ENCODE peak calls at places on chromosomes 12 and 14, in ten cellular contexts. One of them, this sample, is unnamed.

GRCh38 chr12:124370384-124370783 is 75.5 kb downstream of the RFLNA start:
- DNase-seq in HCT116: no peak
- DNase-seq in astrocyte: no peak
- DNase-seq in foreskin fibroblast: no peak
- DNase-seq in GM12878: no peak
- DNase-seq in psoas muscle: no peak
- DNase-seq in mammary epithelial cell: no peak
- DNase-seq in A549: no peak
- DNase-seq in dorsolateral prefrontal cortex: no peak
- DNase-seq in HL-60: no peak
- DNase-seq in this sample: no peak

GRCh38 chr12:24244801-24245200 is 295.3 kb upstream of the SOX5 start:
- DNase-seq in foreskin fibroblast: no peak
- DNase-seq in HCT116: no peak
- DNase-seq in dorsolateral prefrontal cortex: no peak
- DNase-seq in A549: no peak
- DNase-seq in astrocyte: no peak
- DNase-seq in GM12878: no peak
- DNase-seq in psoas muscle: no peak
- DNase-seq in HL-60: no peak
- DNase-seq in mammary epithelial cell: peak
- DNase-seq in this sample: no peak

GRCh38 chr12:98699568-98699967 is 54.5 kb downstream of the APAF1 start:
- DNase-seq in mammary epithelial cell: no peak
- DNase-seq in HL-60: peak
- DNase-seq in A549: no peak
- DNase-seq in psoas muscle: no peak
- DNase-seq in astrocyte: peak
- DNase-seq in GM12878: no peak
- DNase-seq in foreskin fibroblast: no peak
- DNase-seq in HCT116: no peak
- DNase-seq in dorsolateral prefrontal cortex: no peak
- DNase-seq in this sample: no peak

GRCh38 chr12:69513297-69513696 is 43.1 kb downstream of the FRS2 start:
- DNase-seq in psoas muscle: no peak
- DNase-seq in dorsolateral prefrontal cortex: no peak
- DNase-seq in astrocyte: peak
- DNase-seq in HL-60: no peak
- DNase-seq in A549: no peak
- DNase-seq in mammary epithelial cell: no peak
- DNase-seq in foreskin fibroblast: no peak
- DNase-seq in GM12878: no peak
- DNase-seq in HCT116: no peak
- DNase-seq in this sample: no peak

GRCh38 chr14:28879571-28879970 is 113.0 kb downstream of the FOXG1 start:
- DNase-seq in mammary epithelial cell: no peak
- DNase-seq in astrocyte: no peak
- DNase-seq in A549: no peak
- DNase-seq in psoas muscle: no peak
- DNase-seq in HL-60: no peak
- DNase-seq in foreskin fibroblast: no peak
- DNase-seq in HCT116: no peak
- DNase-seq in GM12878: no peak
- DNase-seq in dorsolateral prefrontal cortex: no peak
- DNase-seq in this sample: no peak

GRCh38 chr12:96028538-96028937 is 6.8 kb downstream of the LTA4H start:
- DNase-seq in mammary epithelial cell: no peak
- DNase-seq in psoas muscle: no peak
- DNase-seq in astrocyte: no peak
- DNase-seq in A549: no peak
- DNase-seq in HCT116: no peak
- DNase-seq in foreskin fibroblast: no peak
- DNase-seq in GM12878: no peak
- DNase-seq in HL-60: no peak
- DNase-seq in dorsolateral prefrontal cortex: no peak
- DNase-seq in this sample: no peak

GRCh38 chr12:105451211-105451610 is 120.7 kb downstream of the C12orf75 start:
- DNase-seq in psoas muscle: no peak
- DNase-seq in mammary epithelial cell: no peak
- DNase-seq in A549: no peak
- DNase-seq in foreskin fibroblast: peak
- DNase-seq in astrocyte: peak
- DNase-seq in GM12878: no peak
- DNase-seq in HCT116: no peak
- DNase-seq in HL-60: no peak
- DNase-seq in dorsolateral prefrontal cortex: no peak
- DNase-seq in this sample: no peak

GRCh38 chr14:93269341-93270068 is 62.4 kb downstream of the UBR7 start:
- DNase-seq in A549: peak
- DNase-seq in astrocyte: peak
- DNase-seq in psoas muscle: no peak
- DNase-seq in HCT116: no peak
- DNase-seq in foreskin fibroblast: peak
- DNase-seq in dorsolateral prefrontal cortex: no peak
- DNase-seq in mammary epithelial cell: peak
- DNase-seq in GM12878: no peak
- DNase-seq in HL-60: no peak
- DNase-seq in this sample: peak

DNA sequence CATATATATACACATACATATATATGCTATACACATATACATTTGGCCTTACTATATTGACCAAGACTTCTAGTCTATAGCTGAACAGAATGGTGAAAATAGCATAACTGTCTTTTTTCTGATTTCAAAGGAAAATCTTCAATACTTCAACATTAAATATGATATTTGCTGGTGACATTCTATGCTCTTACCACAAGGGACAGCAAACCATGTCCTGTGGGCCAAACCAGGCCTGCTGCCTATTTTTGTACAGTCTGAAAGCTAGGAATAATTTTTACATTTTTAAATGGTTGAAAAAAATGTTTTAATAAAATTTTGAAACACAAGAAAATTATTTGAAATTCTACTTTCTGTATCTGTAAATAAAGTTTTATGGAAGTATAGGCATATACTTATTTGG is 63.6 kb downstream of the EML5 start:
- DNase-seq in A549: peak
- DNase-seq in foreskin fibroblast: no peak
- DNase-seq in GM12878: no peak
- DNase-seq in HCT116: no peak
- DNase-seq in psoas muscle: no peak
- DNase-seq in HL-60: no peak
- DNase-seq in astrocyte: no peak
- DNase-seq in dorsolateral prefrontal cortex: no peak
- DNase-seq in mammary epithelial cell: no peak
- DNase-seq in this sample: no peak
- TF ChIP-seq CTCF in A549: no peak
- TF ChIP-seq CTCF in foreskin fibroblast: peak
- TF ChIP-seq CTCF in GM12878: no peak
- TF ChIP-seq CTCF in HCT116: no peak
- TF ChIP-seq CTCF in psoas muscle: no peak
- TF ChIP-seq CTCF in HL-60: no peak
- TF ChIP-seq CTCF in astrocyte: peak
- TF ChIP-seq CTCF in dorsolateral prefrontal cortex: no peak
- TF ChIP-seq CTCF in mammary epithelial cell: peak
- TF ChIP-seq CTCF in this sample: peak

DNA sequence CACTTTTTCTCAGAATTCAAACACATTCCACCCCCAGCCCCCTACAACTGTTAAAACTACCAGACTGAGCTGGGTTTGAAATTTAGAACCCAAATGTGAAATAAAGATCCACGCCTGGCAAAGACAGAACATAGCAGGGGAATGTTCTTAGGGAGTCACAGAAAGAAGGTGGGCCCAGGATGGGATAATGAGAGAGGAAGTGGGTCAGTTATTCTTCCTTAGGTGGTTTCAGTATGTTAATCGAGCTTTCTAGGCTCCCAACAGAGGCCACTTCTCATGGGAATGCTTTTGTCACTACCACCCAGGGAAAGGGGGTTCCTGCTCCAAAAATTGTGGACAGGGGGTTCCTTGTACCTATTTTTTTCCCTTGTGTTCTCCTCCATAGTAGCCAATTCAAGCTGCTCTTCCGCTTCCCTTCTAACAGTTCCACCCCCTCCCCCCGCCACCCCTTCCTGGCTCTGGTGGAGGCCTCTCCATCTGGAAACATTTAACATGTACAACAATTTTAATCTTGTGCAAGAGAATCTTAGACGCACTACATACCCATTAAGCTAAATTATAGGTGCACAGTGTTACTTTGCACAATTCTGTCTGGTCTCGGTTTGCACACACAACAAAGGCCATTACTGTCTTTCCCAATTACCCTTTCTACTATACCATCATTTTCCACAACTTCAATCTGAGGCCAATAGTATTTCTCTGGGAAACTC is 218.1 kb downstream of the MON2 start:
- DNase-seq in A549: no peak
- DNase-seq in foreskin fibroblast: peak
- DNase-seq in astrocyte: no peak
- DNase-seq in mammary epithelial cell: no peak
- DNase-seq in psoas muscle: peak
- DNase-seq in HCT116: no peak
- DNase-seq in HL-60: no peak
- DNase-seq in dorsolateral prefrontal cortex: no peak
- DNase-seq in GM12878: no peak
- DNase-seq in this sample: no peak
- H3K4me3 ChIP-seq in A549: no peak
- H3K4me3 ChIP-seq in foreskin fibroblast: no peak
- H3K4me3 ChIP-seq in astrocyte: no peak
- H3K4me3 ChIP-seq in mammary epithelial cell: no peak
- H3K4me3 ChIP-seq in psoas muscle: no peak
- H3K4me3 ChIP-seq in HCT116: no peak
- H3K4me3 ChIP-seq in HL-60: no peak
- H3K4me3 ChIP-seq in dorsolateral prefrontal cortex: no peak
- H3K4me3 ChIP-seq in GM12878: no peak
- H3K4me3 ChIP-seq in this sample: no peak

GRCh38 chr14:45531022-45531421 is 278.0 kb upstream of the MIS18BP1 start:
- DNase-seq in HCT116: no peak
- DNase-seq in foreskin fibroblast: no peak
- DNase-seq in GM12878: no peak
- DNase-seq in psoas muscle: no peak
- DNase-seq in dorsolateral prefrontal cortex: no peak
- DNase-seq in astrocyte: no peak
- DNase-seq in HL-60: no peak
- DNase-seq in mammary epithelial cell: peak
- DNase-seq in A549: no peak
- DNase-seq in this sample: no peak

DNA sequence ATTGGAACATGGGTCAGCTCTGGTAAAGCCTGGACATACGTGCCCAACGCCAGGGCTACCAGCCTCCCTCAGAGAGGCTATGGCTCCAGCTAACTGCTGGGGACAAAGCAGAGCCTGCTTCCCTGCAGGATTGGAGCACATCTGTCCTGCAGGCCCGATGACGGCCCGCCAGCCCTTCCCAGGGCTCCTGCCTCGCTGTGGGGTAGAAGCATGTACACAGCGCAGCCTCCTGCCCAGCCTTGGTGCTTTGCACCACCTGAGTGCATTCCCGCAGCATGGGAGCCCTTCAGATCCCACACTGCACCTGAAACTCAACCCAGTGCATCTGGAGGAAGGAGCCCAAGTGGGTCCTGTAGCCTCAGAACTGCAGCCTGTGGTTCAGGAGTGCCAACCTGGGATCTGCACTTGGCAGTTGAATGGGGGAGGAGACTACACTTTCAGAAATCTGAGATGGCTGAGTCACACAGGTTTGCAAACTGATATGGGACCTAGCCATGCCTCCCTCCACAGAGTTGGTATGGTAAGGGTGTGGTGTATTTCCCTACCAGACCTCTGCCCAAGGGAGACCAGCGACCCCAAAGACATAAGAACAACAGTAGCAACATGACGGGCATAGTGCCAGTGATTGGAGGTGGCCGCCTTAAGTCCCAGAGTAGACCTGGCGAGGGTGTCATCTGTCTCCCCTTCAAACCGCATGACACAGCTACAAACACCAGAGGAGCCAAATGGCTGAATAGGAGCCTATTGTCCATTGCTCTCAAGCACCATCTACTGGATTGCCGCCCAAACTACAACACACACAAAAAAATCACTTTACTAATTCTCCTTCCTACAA is 273.9 kb upstream of the MIS18BP1 start:
- DNase-seq in HCT116: peak
- DNase-seq in HL-60: peak
- DNase-seq in A549: peak
- DNase-seq in foreskin fibroblast: no peak
- DNase-seq in GM12878: peak
- DNase-seq in psoas muscle: peak
- DNase-seq in dorsolateral prefrontal cortex: no peak
- DNase-seq in mammary epithelial cell: peak
- DNase-seq in astrocyte: no peak
- DNase-seq in this sample: peak
- TF ChIP-seq CTCF in HCT116: peak
- TF ChIP-seq CTCF in HL-60: peak
- TF ChIP-seq CTCF in A549: peak
- TF ChIP-seq CTCF in foreskin fibroblast: peak
- TF ChIP-seq CTCF in GM12878: peak
- TF ChIP-seq CTCF in psoas muscle: peak
- TF ChIP-seq CTCF in dorsolateral prefrontal cortex: no peak
- TF ChIP-seq CTCF in mammary epithelial cell: peak
- TF ChIP-seq CTCF in astrocyte: peak
- TF ChIP-seq CTCF in this sample: peak

GRCh38 chr12:66714709-66715108 is 35.8 kb upstream of the GRIP1 start:
- DNase-seq in astrocyte: no peak
- DNase-seq in dorsolateral prefrontal cortex: no peak
- DNase-seq in A549: no peak
- DNase-seq in GM12878: no peak
- DNase-seq in mammary epithelial cell: no peak
- DNase-seq in HCT116: no peak
- DNase-seq in foreskin fibroblast: no peak
- DNase-seq in psoas muscle: no peak
- DNase-seq in HL-60: no peak
- DNase-seq in this sample: no peak

GRCh38 chr12:66709893-66710292 is 31.0 kb upstream of the GRIP1 start:
- DNase-seq in astrocyte: no peak
- DNase-seq in psoas muscle: no peak
- DNase-seq in HL-60: no peak
- DNase-seq in HCT116: no peak
- DNase-seq in dorsolateral prefrontal cortex: no peak
- DNase-seq in A549: no peak
- DNase-seq in GM12878: no peak
- DNase-seq in mammary epithelial cell: no peak
- DNase-seq in foreskin fibroblast: no peak
- DNase-seq in this sample: no peak

GRCh38 chr12:66716522-66716921 is 37.6 kb upstream of the GRIP1 start:
- DNase-seq in dorsolateral prefrontal cortex: no peak
- DNase-seq in HCT116: no peak
- DNase-seq in foreskin fibroblast: no peak
- DNase-seq in mammary epithelial cell: no peak
- DNase-seq in GM12878: no peak
- DNase-seq in astrocyte: no peak
- DNase-seq in A549: no peak
- DNase-seq in psoas muscle: no peak
- DNase-seq in HL-60: no peak
- DNase-seq in this sample: no peak

GRCh38 chr12:66717049-66717448 is 38.2 kb upstream of the GRIP1 start:
- DNase-seq in GM12878: no peak
- DNase-seq in foreskin fibroblast: no peak
- DNase-seq in mammary epithelial cell: no peak
- DNase-seq in HCT116: no peak
- DNase-seq in A549: no peak
- DNase-seq in HL-60: no peak
- DNase-seq in dorsolateral prefrontal cortex: no peak
- DNase-seq in psoas muscle: no peak
- DNase-seq in astrocyte: no peak
- DNase-seq in this sample: no peak

DNA sequence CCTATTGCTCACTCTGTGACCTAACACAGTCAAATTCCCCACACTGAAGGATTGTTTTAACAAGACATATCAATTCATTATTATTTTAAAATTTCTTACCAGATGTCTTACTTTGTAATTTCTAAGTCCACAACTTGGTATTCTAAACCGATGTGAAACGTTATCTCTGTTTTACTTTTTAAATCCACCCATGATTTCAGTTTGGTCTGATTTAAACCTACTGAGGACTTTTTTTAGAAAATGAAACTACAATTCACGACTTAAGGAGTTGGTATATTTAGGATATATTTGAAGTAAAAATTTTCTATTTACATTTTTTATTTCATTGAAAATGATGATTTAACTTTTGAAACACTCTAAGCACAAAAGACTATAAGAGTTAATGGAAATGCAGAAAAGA is 35.1 kb upstream of the GRIP1 start:
- DNase-seq in GM12878: no peak
- DNase-seq in dorsolateral prefrontal cortex: no peak
- DNase-seq in astrocyte: no peak
- DNase-seq in psoas muscle: no peak
- DNase-seq in foreskin fibroblast: no peak
- DNase-seq in HCT116: no peak
- DNase-seq in HL-60: no peak
- DNase-seq in mammary epithelial cell: no peak
- DNase-seq in A549: no peak
- DNase-seq in this sample: no peak
- H3K4me3 ChIP-seq in GM12878: no peak
- H3K4me3 ChIP-seq in dorsolateral prefrontal cortex: no peak
- H3K4me3 ChIP-seq in astrocyte: no peak
- H3K4me3 ChIP-seq in psoas muscle: no peak
- H3K4me3 ChIP-seq in foreskin fibroblast: no peak
- H3K4me3 ChIP-seq in HCT116: no peak
- H3K4me3 ChIP-seq in HL-60: no peak
- H3K4me3 ChIP-seq in mammary epithelial cell: no peak
- H3K4me3 ChIP-seq in A549: no peak
- H3K4me3 ChIP-seq in this sample: no peak